ENCODE peak calls at places on chromosomes 7 and 10, in six cellular contexts. K is RPMI7951; F is RWPE1; W is amniotic stem cell; H is skeletal muscle cell; V is CD4-positive, alpha-beta T cell. X is an unnamed sample.

GRCh38 chr10:133023216-133023843 is 64.4 kb upstream of the ADGRA1 start:
- DNase-seq in K (no peak), W (no peak), H (no peak), F (no peak), V (no peak), X (no peak)

GRCh38 chr10:11020026-11020820 is 2.6 kb downstream of the CELF2 start:
- DNase-seq in F (no peak), V (no peak), H (no peak), K (no peak), W (no peak), X (no peak)

GRCh38 chr10:3192856-3193635 is 20.5 kb upstream of the PITRM1 start:
- DNase-seq in F (peak; percentile 56), H (no peak), K (peak; percentile 66), V (no peak), W (peak; percentile 41), X (peak; percentile 75)

GRCh38 chr10:72334196-72334831 is 20.4 kb downstream of the DNAJB12 start:
- DNase-seq in F (no peak), H (peak; percentile 60), K (no peak), W (no peak), V (no peak), X (no peak)

GRCh38 chr10:128382225-128382624 is 256.0 kb upstream of the MKI67 start:
- DNase-seq in F (no peak), K (no peak), H (no peak), V (no peak), W (no peak), X (no peak)

GRCh38 chr7:159084069-159084801 is 60.4 kb downstream of the VIPR2 start:
- DNase-seq in F (no peak), W (no peak), K (no peak), V (peak; percentile 24), H (no peak), X (no peak)

GRCh38 chr10:59465089-59465488 is 102.7 kb upstream of the FAM13C start:
- DNase-seq in V (no peak), K (peak; percentile 72), F (peak; percentile 4), W (no peak), H (peak; percentile 26), X (no peak)

GRCh38 chr7:63057265-63057664 is 941.4 kb upstream of the ZNF722 start:
- DNase-seq in K (no peak), W (no peak), V (no peak), F (no peak), H (no peak), X (no peak)

GRCh38 chr7:111091623-111092370 is 870 bp downstream of the LRRN3 start:
- DNase-seq in H (no peak), V (no peak), W (no peak), K (no peak), F (no peak), X (no peak)

GRCh38 chr7:111873963-111874693 is 311.8 kb upstream of the IMMP2L start:
- DNase-seq in V (no peak), F (no peak), K (no peak), W (no peak), H (no peak), X (no peak)

GRCh38 chr10:28367865-28368541 is 65.1 kb upstream of the MPP7 start:
- DNase-seq in W (no peak), F (peak; percentile 14), V (peak; percentile 54), K (no peak), H (no peak), X (peak; percentile 8)

GRCh38 chr7:74427974-74428373 is 25.7 kb upstream of the GTF2IRD1 start:
- DNase-seq in H (no peak), K (no peak), W (no peak), F (no peak), V (no peak), X (no peak)

GRCh38 chr7:210401-210925 is 18.1 kb downstream of the FAM20C start:
- DNase-seq in F (no peak), K (peak; percentile 56), V (no peak), W (no peak), H (no peak), X (no peak)

GRCh38 chr7:27179030-27179429 is 4.9 kb upstream of the HOXA10 start:
- DNase-seq in W (no peak), K (no peak), V (no peak), H (no peak), F (no peak), X (no peak)

GRCh38 chr7:24974026-24974832 is 5.7 kb downstream of the OSBPL3 start:
- DNase-seq in W (no peak), V (no peak), K (no peak), H (no peak), F (no peak), X (no peak)

GRCh38 chr10:95925033-95925432 is 17.3 kb downstream of the CC2D2B start:
- DNase-seq in V (no peak), H (no peak), K (no peak), W (no peak), F (no peak), X (no peak)

GRCh38 chr7:112104153-112104552 is 102.0 kb downstream of the DOCK4 start:
- DNase-seq in V (no peak), K (no peak), F (no peak), W (no peak), H (no peak), X (no peak)

GRCh38 chr7:7808156-7808555 is 89.7 kb upstream of the RPA3 start:
- DNase-seq in V (no peak), H (peak; percentile 62), F (peak; percentile 29), W (peak; percentile 7), K (peak; percentile 43), X (no peak)

GRCh38 chr7:33157781-33158180 is 28.4 kb downstream of the BBS9 start:
- DNase-seq in F (no peak), W (no peak), H (no peak), K (no peak), V (no peak), X (no peak)

GRCh38 chr10:116765549-116766162 is 23.3 kb upstream of the HSPA12A start:
- DNase-seq in F (no peak), K (no peak), W (no peak), H (no peak), V (no peak), X (no peak)

GRCh38 chr10:134205-134742 is 981 bp upstream of the ZMYND11 start:
- DNase-seq in F (peak; percentile 15), V (no peak), W (no peak), H (no peak), K (no peak), X (peak; percentile 66)

GRCh38 chr10:58740620-58741369 is 228.1 kb downstream of the BICC1 start:
- DNase-seq in V (no peak), F (no peak), H (no peak), W (no peak), K (peak; percentile 62), X (no peak)